ENCODE peak calls at places on chromosomes 4 and X, in eight cellular contexts. P is neural crest cell, F is A172, G is IMR-90, R is T-helper 9 cell, X is AG09309, M is NCI-H510A treated with DMSO at 0.1 percent for 48 hours, J is sciatic nerve. E is an unnamed sample.

GRCh38 chr4:6767341-6767724 is 15.2 kb upstream of the KIAA0232 start:
- DNase-seq in M (no peak), X (no peak), J (no peak), G (peak), F (no peak), R (no peak), P (no peak), E (no peak)

GRCh38 chr4:80434238-80434637 is 98.7 kb downstream of the CFAP299 start:
- DNase-seq in G (peak), F (peak), M (no peak), J (no peak), X (peak), P (no peak), R (no peak), E (no peak)

GRCh38 chr4:22474636-22475310 is 41.1 kb downstream of the ADGRA3 start:
- DNase-seq in X (no peak), P (no peak), F (peak), M (no peak), J (no peak), G (peak), R (no peak), E (no peak)

GRCh38 chr4:150229538-150229937 is 151.3 kb downstream of the DCLK2 start:
- DNase-seq in F (peak), M (no peak), G (peak), J (no peak), X (no peak), P (no peak), R (no peak), E (no peak)

GRCh38 chrX:112513154-112513553 is 166.6 kb downstream of the LHFPL1 start:
- DNase-seq in M (no peak), J (no peak), R (no peak), X (no peak), F (no peak), P (no peak), G (peak), E (no peak)

GRCh38 chr4:121189351-121189750 is 25.2 kb upstream of the TNIP3 start:
- DNase-seq in M (no peak), X (no peak), G (no peak), J (no peak), P (no peak), F (no peak), R (no peak), E (no peak)

GRCh38 chr4:173040200-173040599 is 128.4 kb upstream of the GALNT7 start:
- DNase-seq in G (peak), F (peak), P (no peak), R (no peak), M (peak), X (no peak), J (no peak), E (no peak)

GRCh38 chrX:141278306-141278705 is 36.0 kb upstream of the SPANXC start:
- DNase-seq in P (peak), F (no peak), R (no peak), J (no peak), G (peak), X (no peak), M (no peak), E (no peak)

GRCh38 chr4:145098675-145099037 is 545 bp downstream of the ABCE1 start:
- DNase-seq in P (no peak), F (peak), G (peak), M (no peak), X (no peak), R (peak), J (no peak), E (no peak)

GRCh38 chrX:39773150-39773549 is 324.6 kb downstream of the BCOR start:
- DNase-seq in P (no peak), X (no peak), R (no peak), F (no peak), M (no peak), G (no peak), J (no peak), E (no peak)

GRCh38 chr4:49044270-49044669 is 58.2 kb downstream of the CWH43 start:
- DNase-seq in J (no peak), X (no peak), P (no peak), M (no peak), F (no peak), R (no peak), G (no peak), E (no peak)

GRCh38 chr4:6179362-6179761 is 21.0 kb downstream of the JAKMIP1 start:
- DNase-seq in G (no peak), X (no peak), P (no peak), M (no peak), R (no peak), F (no peak), J (no peak), E (no peak)

GRCh38 chr4:10457255-10457801 is at the start of gene ZNF518B:
- DNase-seq in G (peak), F (no peak), J (peak), X (no peak), R (peak), M (peak), P (peak), E (no peak)

GRCh38 chr4:159269143-159269542 is 166.3 kb downstream of the RAPGEF2 start:
- DNase-seq in F (no peak), M (no peak), G (no peak), X (no peak), R (no peak), P (no peak), J (no peak), E (no peak)

E was measured in chondrocyte.